ENCODE peak calls at places on chromosome 10, in ten cellular contexts. One of them, this sample, is unnamed.

GRCh38 chr10:122239578-122240257 is 31.4 kb upstream of the BTBD16 start:
- DNase-seq in lower lobe of right lung: no peak
- DNase-seq in adrenal gland: no peak
- DNase-seq in psoas muscle: no peak
- DNase-seq in HCT116: no peak
- DNase-seq in A549: no peak
- DNase-seq in mesendoderm: peak
- DNase-seq in spleen: peak
- DNase-seq in heart left ventricle: no peak
- DNase-seq in neuronal stem cell: no peak
- DNase-seq in this sample: no peak

GRCh38 chr10:95229724-95230627 is 35.9 kb downstream of the ACSM6 start:
- DNase-seq in lower lobe of right lung: no peak
- DNase-seq in spleen: no peak
- DNase-seq in heart left ventricle: no peak
- DNase-seq in neuronal stem cell: peak
- DNase-seq in mesendoderm: peak
- DNase-seq in A549: peak
- DNase-seq in adrenal gland: peak
- DNase-seq in psoas muscle: no peak
- DNase-seq in HCT116: peak
- DNase-seq in this sample: no peak

GRCh38 chr10:104735036-104735435 is 93.9 kb downstream of the SORCS3 start:
- DNase-seq in heart left ventricle: no peak
- DNase-seq in HCT116: no peak
- DNase-seq in lower lobe of right lung: peak
- DNase-seq in adrenal gland: no peak
- DNase-seq in mesendoderm: peak
- DNase-seq in psoas muscle: no peak
- DNase-seq in neuronal stem cell: no peak
- DNase-seq in A549: no peak
- DNase-seq in spleen: no peak
- DNase-seq in this sample: no peak

GRCh38 chr10:4533626-4534025 is 292.4 kb upstream of the AKR1E2 start:
- DNase-seq in mesendoderm: no peak
- DNase-seq in lower lobe of right lung: no peak
- DNase-seq in adrenal gland: no peak
- DNase-seq in neuronal stem cell: no peak
- DNase-seq in psoas muscle: no peak
- DNase-seq in A549: no peak
- DNase-seq in HCT116: no peak
- DNase-seq in heart left ventricle: no peak
- DNase-seq in spleen: no peak
- DNase-seq in this sample: no peak

GRCh38 chr10:121469797-121470606 is 128.2 kb downstream of the FGFR2 start:
- DNase-seq in spleen: no peak
- DNase-seq in neuronal stem cell: no peak
- DNase-seq in psoas muscle: no peak
- DNase-seq in adrenal gland: no peak
- DNase-seq in mesendoderm: no peak
- DNase-seq in lower lobe of right lung: no peak
- DNase-seq in HCT116: no peak
- DNase-seq in heart left ventricle: no peak
- DNase-seq in A549: no peak
- DNase-seq in this sample: no peak

GRCh38 chr10:47231414-47231813 is 68.6 kb upstream of the GDF10 start:
- DNase-seq in HCT116: no peak
- DNase-seq in adrenal gland: no peak
- DNase-seq in neuronal stem cell: no peak
- DNase-seq in psoas muscle: no peak
- DNase-seq in mesendoderm: no peak
- DNase-seq in A549: no peak
- DNase-seq in lower lobe of right lung: no peak
- DNase-seq in spleen: no peak
- DNase-seq in heart left ventricle: no peak
- DNase-seq in this sample: no peak

GRCh38 chr10:131253931-131254865 is 57.3 kb downstream of the TCERG1L start:
- DNase-seq in A549: no peak
- DNase-seq in spleen: peak
- DNase-seq in lower lobe of right lung: peak
- DNase-seq in mesendoderm: no peak
- DNase-seq in adrenal gland: no peak
- DNase-seq in HCT116: no peak
- DNase-seq in heart left ventricle: no peak
- DNase-seq in psoas muscle: peak
- DNase-seq in neuronal stem cell: no peak
- DNase-seq in this sample: no peak

GRCh38 chr10:17923728-17924127 is 28.0 kb upstream of the SLC39A12 start:
- DNase-seq in lower lobe of right lung: no peak
- DNase-seq in spleen: no peak
- DNase-seq in mesendoderm: no peak
- DNase-seq in heart left ventricle: no peak
- DNase-seq in psoas muscle: no peak
- DNase-seq in A549: peak
- DNase-seq in neuronal stem cell: no peak
- DNase-seq in HCT116: no peak
- DNase-seq in adrenal gland: no peak
- DNase-seq in this sample: no peak

GRCh38 chr10:71614946-71615345 is 104.6 kb downstream of the C10orf105 start:
- DNase-seq in psoas muscle: no peak
- DNase-seq in neuronal stem cell: no peak
- DNase-seq in mesendoderm: no peak
- DNase-seq in adrenal gland: no peak
- DNase-seq in heart left ventricle: no peak
- DNase-seq in lower lobe of right lung: no peak
- DNase-seq in HCT116: no peak
- DNase-seq in A549: no peak
- DNase-seq in spleen: no peak
- DNase-seq in this sample: no peak

GRCh38 chr10:71613877-71614276 is 105.7 kb downstream of the C10orf105 start:
- DNase-seq in mesendoderm: no peak
- DNase-seq in psoas muscle: no peak
- DNase-seq in neuronal stem cell: no peak
- DNase-seq in HCT116: no peak
- DNase-seq in heart left ventricle: no peak
- DNase-seq in lower lobe of right lung: no peak
- DNase-seq in spleen: no peak
- DNase-seq in A549: no peak
- DNase-seq in adrenal gland: no peak
- DNase-seq in this sample: no peak

GRCh38 chr10:71611131-71611530 is 108.4 kb downstream of the C10orf105 start:
- DNase-seq in lower lobe of right lung: no peak
- DNase-seq in A549: no peak
- DNase-seq in neuronal stem cell: no peak
- DNase-seq in adrenal gland: no peak
- DNase-seq in mesendoderm: no peak
- DNase-seq in heart left ventricle: no peak
- DNase-seq in psoas muscle: no peak
- DNase-seq in HCT116: no peak
- DNase-seq in spleen: no peak
- DNase-seq in this sample: no peak

GRCh38 chr10:71611709-71612422 is 107.7 kb downstream of the C10orf105 start:
- DNase-seq in psoas muscle: no peak
- DNase-seq in adrenal gland: no peak
- DNase-seq in spleen: no peak
- DNase-seq in A549: no peak
- DNase-seq in neuronal stem cell: no peak
- DNase-seq in lower lobe of right lung: no peak
- DNase-seq in HCT116: no peak
- DNase-seq in mesendoderm: no peak
- DNase-seq in heart left ventricle: no peak
- DNase-seq in this sample: no peak

GRCh38 chr10:71613303-71613777 is 106.2 kb downstream of the C10orf105 start:
- DNase-seq in spleen: no peak
- DNase-seq in psoas muscle: peak
- DNase-seq in HCT116: peak
- DNase-seq in adrenal gland: no peak
- DNase-seq in A549: no peak
- DNase-seq in neuronal stem cell: no peak
- DNase-seq in heart left ventricle: peak
- DNase-seq in mesendoderm: no peak
- DNase-seq in lower lobe of right lung: no peak
- DNase-seq in this sample: no peak
- H3K27ac ChIP-seq in spleen: no peak
- H3K27ac ChIP-seq in psoas muscle: peak
- H3K27ac ChIP-seq in HCT116: no peak
- H3K27ac ChIP-seq in adrenal gland: no peak
- H3K27ac ChIP-seq in A549: peak
- H3K27ac ChIP-seq in neuronal stem cell: no peak
- H3K27ac ChIP-seq in heart left ventricle: peak
- H3K27ac ChIP-seq in mesendoderm: no peak
- H3K27ac ChIP-seq in lower lobe of right lung: no peak
- H3K27ac ChIP-seq in this sample: no peak

GRCh38 chr10:67664936-67665335 is 31.1 kb downstream of the CTNNA3 start:
- DNase-seq in mesendoderm: no peak
- DNase-seq in HCT116: no peak
- DNase-seq in lower lobe of right lung: no peak
- DNase-seq in spleen: no peak
- DNase-seq in A549: no peak
- DNase-seq in heart left ventricle: no peak
- DNase-seq in psoas muscle: no peak
- DNase-seq in neuronal stem cell: no peak
- DNase-seq in adrenal gland: no peak
- DNase-seq in this sample: no peak

GRCh38 chr10:67663449-67664087 is 32.4 kb downstream of the CTNNA3 start:
- DNase-seq in adrenal gland: no peak
- DNase-seq in heart left ventricle: no peak
- DNase-seq in A549: no peak
- DNase-seq in lower lobe of right lung: no peak
- DNase-seq in mesendoderm: no peak
- DNase-seq in spleen: no peak
- DNase-seq in psoas muscle: peak
- DNase-seq in HCT116: no peak
- DNase-seq in neuronal stem cell: no peak
- DNase-seq in this sample: no peak

GRCh38 chr10:67668448-67668847 is 27.5 kb downstream of the CTNNA3 start:
- DNase-seq in heart left ventricle: no peak
- DNase-seq in HCT116: no peak
- DNase-seq in spleen: no peak
- DNase-seq in A549: peak
- DNase-seq in psoas muscle: no peak
- DNase-seq in lower lobe of right lung: no peak
- DNase-seq in adrenal gland: no peak
- DNase-seq in mesendoderm: no peak
- DNase-seq in neuronal stem cell: no peak
- DNase-seq in this sample: no peak

GRCh38 chr10:67665491-67665890 is 30.5 kb downstream of the CTNNA3 start:
- DNase-seq in HCT116: peak
- DNase-seq in spleen: no peak
- DNase-seq in A549: peak
- DNase-seq in psoas muscle: peak
- DNase-seq in mesendoderm: peak
- DNase-seq in heart left ventricle: peak
- DNase-seq in neuronal stem cell: no peak
- DNase-seq in lower lobe of right lung: no peak
- DNase-seq in adrenal gland: no peak
- DNase-seq in this sample: no peak

GRCh38 chr10:67666416-67667043 is 29.5 kb downstream of the CTNNA3 start:
- DNase-seq in heart left ventricle: no peak
- DNase-seq in adrenal gland: no peak
- DNase-seq in spleen: no peak
- DNase-seq in HCT116: peak
- DNase-seq in neuronal stem cell: no peak
- DNase-seq in mesendoderm: peak
- DNase-seq in lower lobe of right lung: no peak
- DNase-seq in psoas muscle: no peak
- DNase-seq in A549: peak
- DNase-seq in this sample: peak
- H3K27ac ChIP-seq in heart left ventricle: peak
- H3K27ac ChIP-seq in adrenal gland: no peak
- H3K27ac ChIP-seq in spleen: no peak
- H3K27ac ChIP-seq in HCT116: no peak
- H3K27ac ChIP-seq in neuronal stem cell: no peak
- H3K27ac ChIP-seq in mesendoderm: no peak
- H3K27ac ChIP-seq in lower lobe of right lung: no peak
- H3K27ac ChIP-seq in psoas muscle: peak
- H3K27ac ChIP-seq in A549: no peak
- H3K27ac ChIP-seq in this sample: no peak

DNA sequence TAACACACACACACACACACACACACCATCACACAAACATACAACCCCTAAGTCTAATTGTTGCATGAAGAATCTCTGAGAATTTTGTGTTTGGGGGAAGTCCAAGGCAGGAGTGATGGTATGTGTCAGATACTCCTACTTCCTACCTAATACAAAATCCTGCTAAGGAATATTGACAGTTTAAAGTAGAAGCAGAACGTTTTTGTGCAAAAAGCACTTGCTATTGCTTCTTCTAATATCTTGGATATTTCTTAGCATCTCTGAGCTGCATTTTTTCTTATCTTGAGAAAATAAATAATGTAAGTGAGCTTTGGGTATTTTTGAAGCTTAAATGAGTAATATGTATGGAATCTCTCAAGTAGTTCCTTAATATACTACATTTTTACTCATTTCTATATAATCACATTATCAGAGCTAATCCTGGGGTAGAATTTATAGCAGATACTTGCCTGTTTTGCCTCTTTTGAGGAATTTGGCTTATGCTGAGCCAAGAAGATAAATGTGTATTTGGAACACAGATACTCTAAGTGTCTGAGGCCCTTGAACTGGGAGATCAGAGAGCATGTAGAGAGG is 212.3 kb downstream of the DKK1 start:
- DNase-seq in lower lobe of right lung: no peak
- DNase-seq in psoas muscle: no peak
- DNase-seq in heart left ventricle: no peak
- DNase-seq in adrenal gland: no peak
- DNase-seq in HCT116: no peak
- DNase-seq in mesendoderm: no peak
- DNase-seq in A549: no peak
- DNase-seq in neuronal stem cell: no peak
- DNase-seq in spleen: no peak
- DNase-seq in this sample: no peak
- H3K27ac ChIP-seq in lower lobe of right lung: no peak
- H3K27ac ChIP-seq in psoas muscle: no peak
- H3K27ac ChIP-seq in heart left ventricle: no peak
- H3K27ac ChIP-seq in adrenal gland: no peak
- H3K27ac ChIP-seq in HCT116: peak
- H3K27ac ChIP-seq in mesendoderm: no peak
- H3K27ac ChIP-seq in A549: peak
- H3K27ac ChIP-seq in neuronal stem cell: no peak
- H3K27ac ChIP-seq in spleen: no peak
- H3K27ac ChIP-seq in this sample: no peak

DNA sequence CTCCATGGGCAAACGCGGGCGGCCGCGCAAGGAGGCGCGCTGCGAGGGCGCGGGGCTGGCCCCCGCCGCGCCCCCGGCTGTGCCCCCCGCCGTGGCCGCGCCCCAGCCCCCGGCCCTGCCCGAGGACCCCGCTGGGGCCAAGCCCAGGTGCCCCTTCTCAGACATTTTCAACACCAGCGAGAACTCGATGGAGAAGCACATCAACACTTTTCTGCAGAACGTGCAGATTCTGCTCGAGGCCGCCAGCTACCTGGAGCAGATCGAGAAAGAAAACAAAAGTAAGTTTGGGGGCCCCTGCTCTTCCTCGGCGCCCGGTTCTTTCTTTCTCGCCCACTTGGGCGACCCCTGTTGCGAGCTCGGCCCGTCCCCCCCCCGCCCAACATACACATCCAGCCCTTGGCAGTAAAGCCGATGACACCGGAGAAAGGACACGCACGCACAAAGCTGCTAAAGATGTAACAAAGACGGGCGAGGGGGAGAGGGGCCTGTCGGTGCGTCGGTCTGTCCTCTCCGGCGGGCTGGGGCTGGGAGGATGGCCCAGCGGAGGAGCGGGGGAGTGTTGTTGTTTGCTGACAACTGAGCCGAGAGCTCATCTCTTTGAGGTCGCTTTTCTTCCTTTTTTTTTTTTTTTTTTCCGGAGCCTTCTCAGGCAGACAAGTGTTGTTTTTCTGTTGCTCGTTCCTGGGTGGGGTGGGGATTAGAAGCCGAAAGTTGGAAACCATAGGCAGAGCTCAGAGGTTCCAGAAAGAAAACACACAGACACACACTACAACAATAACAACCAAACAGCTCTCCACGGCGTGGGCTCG is 604 bp downstream of the MXI1 start:
- DNase-seq in HCT116: no peak
- DNase-seq in psoas muscle: peak
- DNase-seq in A549: peak
- DNase-seq in neuronal stem cell: peak
- DNase-seq in spleen: peak
- DNase-seq in lower lobe of right lung: no peak
- DNase-seq in adrenal gland: peak
- DNase-seq in heart left ventricle: peak
- DNase-seq in mesendoderm: peak
- DNase-seq in this sample: peak
- H3K27ac ChIP-seq in HCT116: peak
- H3K27ac ChIP-seq in psoas muscle: peak
- H3K27ac ChIP-seq in A549: peak
- H3K27ac ChIP-seq in neuronal stem cell: peak
- H3K27ac ChIP-seq in spleen: peak
- H3K27ac ChIP-seq in lower lobe of right lung: peak
- H3K27ac ChIP-seq in adrenal gland: peak
- H3K27ac ChIP-seq in heart left ventricle: peak
- H3K27ac ChIP-seq in mesendoderm: no peak
- H3K27ac ChIP-seq in this sample: peak

This sample was measured in naive thymus-derived CD4-positive, alpha-beta T cell.